ENCODE peak calls at places on chromosomes 7 and 10, in four cellular contexts. X is HAP-1, N is lower leg skin, H is Peyer's patch. T is an unnamed sample.

GRCh38 chr7:76997381-76998262 is 34.5 kb downstream of the SPDYE17 start:
- DNase-seq in X (no peak), N (no peak), H (no peak), T (no peak)

GRCh38 chr10:48456361-48456804 is 148.5 kb downstream of the ARHGAP22 start:
- DNase-seq in X (no peak), N (no peak), H (peak), T (peak)

GRCh38 chr10:71606721-71607430 is 112.7 kb downstream of the C10orf105 start:
- DNase-seq in X (no peak), N (no peak), H (no peak), T (no peak)

GRCh38 chr7:42213093-42213492 is 23.9 kb downstream of the GLI3 start:
- DNase-seq in X (no peak), N (no peak), H (no peak), T (no peak)

GRCh38 chr10:107390563-107390962 is 226.1 kb upstream of the SORCS1 start:
- DNase-seq in X (no peak), N (no peak), H (no peak), T (no peak)

GRCh38 chr10:74880041-74880440 is 53.6 kb downstream of the KAT6B start:
- DNase-seq in X (no peak), N (no peak), H (no peak), T (no peak)

GRCh38 chr10:19332304-19332703 is 283.7 kb downstream of the MALRD1 start:
- DNase-seq in X (no peak), N (no peak), H (no peak), T (no peak)

GRCh38 chr10:88952647-88953111 is at the start of gene ACTA2:
- DNase-seq in X (no peak), N (no peak), H (no peak), T (peak)

GRCh38 chr7:129865093-129865931 is 87.4 kb downstream of the UBE2H start:
- DNase-seq in X (no peak), N (no peak), H (no peak), T (no peak)

GRCh38 chr7:78020131-78020873 is 221.7 kb downstream of the PHTF2 start:
- DNase-seq in X (peak), N (peak), H (no peak), T (peak)

GRCh38 chr10:122127943-122128342 is 139.0 kb downstream of the TACC2 start:
- DNase-seq in X (no peak), N (no peak), H (no peak), T (no peak)

GRCh38 chr7:20596653-20597052 is 18.8 kb upstream of the ABCB5 start:
- DNase-seq in X (no peak), N (no peak), H (no peak), T (no peak)

GRCh38 chr10:78382047-78382446 is 348.4 kb downstream of the RPS24 start:
- DNase-seq in X (no peak), N (no peak), H (no peak), T (no peak)

GRCh38 chr10:58304099-58304633 is 30.6 kb upstream of the UBE2D1 start:
- DNase-seq in X (no peak), N (no peak), H (no peak), T (peak)

GRCh38 chr10:129760003-129760315 is 204.1 kb downstream of the EBF3 start:
- DNase-seq in X (no peak), N (no peak), H (peak), T (peak)

GRCh38 chr7:19772858-19773337 is 519 bp downstream of the TMEM196 start:
- DNase-seq in X (no peak), N (no peak), H (no peak), T (no peak)

GRCh38 chr7:148882668-148883232 is 1.3 kb downstream of the EZH2 start:
- DNase-seq in X (peak), N (no peak), H (no peak), T (peak)

GRCh38 chr10:30999084-30999712 is 32.5 kb downstream of the ZNF438 start:
- DNase-seq in X (no peak), N (peak), H (no peak), T (no peak)

GRCh38 chr10:58570307-58570723 is 57.6 kb downstream of the BICC1 start:
- DNase-seq in X (no peak), N (no peak), H (no peak), T (no peak)

GRCh38 chr7:56110611-56111010 is 4.3 kb upstream of the CHCHD2 start:
- DNase-seq in X (no peak), N (no peak), H (peak), T (no peak)

GRCh38 chr7:75945297-75946168 is 30.6 kb downstream of the POR start:
- DNase-seq in X (no peak), N (no peak), H (no peak), T (no peak)

GRCh38 chr7:143321734-143322133 is 5.8 kb downstream of the CLCN1 start:
- DNase-seq in X (no peak), N (no peak), H (no peak), T (peak)

GRCh38 chr10:102511562-102512274 is 7.9 kb downstream of the SUFU start:
- DNase-seq in X (no peak), N (no peak), H (no peak), T (no peak)

GRCh38 chr10:86413046-86413728 is 46.6 kb upstream of the GRID1 start:
- DNase-seq in X (no peak), N (no peak), H (no peak), T (no peak)

GRCh38 chr7:19069842-19070241 is 47.6 kb downstream of the TWIST1 start:
- DNase-seq in X (no peak), N (no peak), H (no peak), T (no peak)

GRCh38 chr7:133517766-133518165 is 264.9 kb downstream of the EXOC4 start:
- DNase-seq in X (no peak), N (no peak), H (no peak), T (no peak)

GRCh38 chr7:1638113-1638726 is 31.9 kb upstream of the ELFN1 start:
- DNase-seq in X (no peak), N (no peak), H (no peak), T (no peak)

GRCh38 chr7:861222-861621 is 15.1 kb upstream of the GET4 start:
- DNase-seq in X (no peak), N (no peak), H (peak), T (peak)

GRCh38 chr10:112250555-112250954 is 32.6 kb upstream of the TECTB start:
- DNase-seq in X (no peak), N (no peak), H (no peak), T (no peak)

GRCh38 chr10:78408671-78409472 is 375.2 kb downstream of the RPS24 start:
- DNase-seq in X (no peak), N (no peak), H (no peak), T (no peak)

GRCh38 chr10:116185199-116185598 is 87.8 kb downstream of the GFRA1 start:
- DNase-seq in X (no peak), N (no peak), H (no peak), T (no peak)

GRCh38 chr10:72133517-72133916 is 45.2 kb upstream of the SPOCK2 start:
- DNase-seq in X (no peak), N (no peak), H (no peak), T (no peak)

GRCh38 chr7:32658034-32658944 is 163.0 kb downstream of the AVL9 start:
- DNase-seq in X (no peak), N (no peak), H (no peak), T (peak)

GRCh38 chr10:11742779-11743298 is 657 bp downstream of the ECHDC3 start:
- DNase-seq in X (no peak), N (no peak), H (no peak), T (no peak)

GRCh38 chr10:101617824-101618568 is 29.9 kb downstream of the DPCD start:
- DNase-seq in X (no peak), N (no peak), H (no peak), T (no peak)

GRCh38 chr10:72370201-72370722 is 15.5 kb upstream of the DNAJB12 start:
- DNase-seq in X (no peak), N (no peak), H (no peak), T (no peak)

GRCh38 chr7:112421666-112422486 is 28.4 kb upstream of the IFRD1 start:
- DNase-seq in X (no peak), N (no peak), H (no peak), T (no peak)

DNA sequence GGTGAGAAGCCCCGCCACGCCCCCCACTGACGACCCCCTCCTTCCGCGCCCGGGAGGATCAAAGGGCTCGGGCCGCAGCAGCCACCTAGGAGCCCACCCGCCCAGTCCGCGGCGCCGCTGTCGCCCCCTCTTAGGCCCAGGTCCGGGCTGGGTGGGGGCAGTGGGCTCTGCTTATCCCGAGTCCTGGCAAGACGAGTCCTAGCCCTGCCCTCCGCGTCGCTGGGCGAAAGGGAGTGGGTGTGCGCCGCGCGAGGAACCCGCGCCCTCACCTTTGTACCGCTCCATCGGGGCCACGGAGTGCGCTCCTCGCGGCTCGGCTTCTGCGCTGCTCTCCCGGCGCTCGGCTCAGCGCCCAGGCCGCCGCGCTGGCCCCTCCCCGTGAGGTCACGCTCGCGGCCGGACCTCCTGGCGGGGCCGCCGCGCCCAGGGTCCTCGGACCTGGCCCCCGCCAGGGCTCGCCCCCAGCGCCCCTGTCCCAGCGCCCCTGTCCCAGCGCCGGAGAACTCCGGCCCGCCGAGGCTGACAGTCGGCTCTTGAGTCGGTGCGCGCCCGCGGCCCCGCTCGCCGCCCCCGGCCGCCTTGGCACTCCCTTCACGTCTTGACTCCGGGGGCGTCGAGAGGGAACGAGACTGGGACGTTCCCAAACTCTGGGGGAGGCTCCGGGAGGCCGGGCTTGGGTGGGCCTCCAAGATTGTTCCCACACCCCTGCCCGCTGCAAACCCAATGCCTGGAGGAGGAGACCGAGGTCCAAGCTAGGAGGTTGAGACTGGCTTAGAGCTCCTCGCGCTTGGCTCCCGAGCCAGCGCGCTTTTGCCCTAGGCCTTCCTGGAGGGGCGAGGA is at the start of gene AFAP1L2:
- DNase-seq in X (no peak), N (no peak), H (peak), T (peak)
- H3K4me3 ChIP-seq in X (peak), N (peak), H (peak), T (peak)

DNA sequence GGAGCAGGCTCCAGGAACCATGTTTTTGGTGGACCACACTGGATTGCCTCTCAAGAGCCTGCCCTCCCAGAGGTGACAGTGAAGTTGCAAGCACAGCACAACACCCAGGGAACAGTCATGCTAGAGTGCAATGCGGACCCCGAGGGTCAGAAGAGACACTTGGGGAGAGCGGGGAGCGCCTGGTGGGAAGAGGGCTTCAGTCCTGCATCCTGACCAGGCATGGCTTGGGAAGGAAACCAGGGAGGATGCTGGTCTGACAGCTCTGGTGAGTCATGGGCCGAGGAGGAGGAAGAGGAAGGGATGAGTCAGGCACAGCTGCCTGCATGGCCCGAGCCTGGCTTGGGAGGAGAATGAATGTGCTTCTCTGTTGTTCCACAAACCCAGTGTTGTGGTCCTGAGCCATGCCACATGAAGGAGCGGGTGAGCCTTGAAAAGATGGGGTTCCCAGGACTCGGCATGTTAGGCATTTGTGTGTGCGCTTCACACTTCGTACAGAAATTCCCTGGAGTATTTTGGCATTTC is 29.5 kb upstream of the ANKRD2 start:
- DNase-seq in X (no peak), N (peak), H (no peak), T (peak)
- H3K4me3 ChIP-seq in X (no peak), N (no peak), H (no peak), T (no peak)

GRCh38 chr10:42952931-42953683 is 123.8 kb upstream of the RET start:
- DNase-seq in X (no peak), N (peak), H (no peak), T (peak)

GRCh38 chr10:42950606-42951485 is 126.0 kb upstream of the RET start:
- DNase-seq in X (no peak), N (peak), H (peak), T (peak)

GRCh38 chr10:42953684-42954674 is 122.9 kb upstream of the RET start:
- DNase-seq in X (no peak), N (peak), H (no peak), T (peak)

GRCh38 chr10:42952358-42952757 is 124.5 kb upstream of the RET start:
- DNase-seq in X (no peak), N (peak), H (peak), T (peak)

DNA sequence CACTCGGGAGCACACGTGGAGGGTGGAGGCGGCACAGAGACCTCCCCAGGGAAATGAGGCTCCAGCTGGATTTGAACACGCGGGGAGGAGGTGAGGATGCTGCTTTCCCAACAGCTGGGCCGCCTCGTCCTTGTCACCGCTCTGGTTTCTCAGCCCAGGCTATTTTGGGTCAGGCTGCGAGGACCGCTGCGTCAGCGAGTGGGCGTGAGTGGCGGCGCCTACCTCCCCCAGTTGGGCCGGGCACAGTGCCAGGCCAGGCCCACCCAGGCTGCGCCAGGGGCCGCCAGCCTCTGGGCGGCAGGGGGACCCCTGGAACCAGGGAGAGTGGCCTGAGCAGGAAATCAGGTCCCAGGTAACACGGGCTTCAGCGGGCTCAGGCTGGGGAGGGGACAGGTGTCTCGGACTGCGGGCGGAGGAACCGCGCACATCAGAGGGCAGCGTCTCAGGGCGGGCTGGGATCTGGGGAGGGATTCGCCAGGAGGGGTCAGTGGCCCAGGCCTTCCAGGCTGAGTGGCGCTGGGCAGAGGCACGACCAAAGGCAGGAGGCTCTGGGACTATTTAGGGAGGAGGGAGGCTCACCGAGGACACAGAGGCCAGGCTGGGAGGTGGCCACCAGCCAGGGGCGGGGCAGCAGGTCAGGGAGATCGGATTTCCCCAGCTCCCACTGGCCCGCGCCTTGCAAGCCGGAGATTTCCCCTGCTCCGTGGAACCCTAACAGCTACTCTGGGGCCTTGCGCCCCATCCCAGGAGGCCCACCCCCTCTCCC is 125.2 kb upstream of the RET start:
- DNase-seq in X (no peak), N (peak), H (peak), T (peak)
- H3K4me3 ChIP-seq in X (no peak), N (no peak), H (peak), T (no peak)

GRCh38 chr7:28709756-28710155 is 248.4 kb downstream of the TRIL start:
- DNase-seq in X (no peak), N (no peak), H (no peak), T (no peak)

GRCh38 chr7:28708458-28708951 is 249.6 kb downstream of the TRIL start:
- DNase-seq in X (peak), N (no peak), H (no peak), T (no peak)

GRCh38 chr7:28706607-28707006 is 251.5 kb downstream of the TRIL start:
- DNase-seq in X (no peak), N (no peak), H (no peak), T (no peak)

GRCh38 chr7:28707291-28707690 is 250.8 kb downstream of the TRIL start:
- DNase-seq in X (no peak), N (no peak), H (no peak), T (no peak)

GRCh38 chr7:28708033-28708451 is 250.1 kb downstream of the TRIL start:
- DNase-seq in X (no peak), N (no peak), H (no peak), T (no peak)
- H3K4me3 ChIP-seq in X (peak), N (no peak), H (no peak), T (no peak)

GRCh38 chr7:73556208-73557107 is 1.0 kb downstream of the BCL7B start:
- DNase-seq in X (no peak), N (no peak), H (no peak), T (no peak)

GRCh38 chr7:73557397-73558257 is at the start of gene BCL7B:
- DNase-seq in X (no peak), N (peak), H (peak), T (peak)

GRCh38 chr7:73555411-73555982 is 2.0 kb downstream of the BCL7B start:
- DNase-seq in X (no peak), N (no peak), H (no peak), T (no peak)

GRCh38 chr7:73557108-73557396 is 438 bp downstream of the BCL7B start:
- DNase-seq in X (peak), N (peak), H (peak), T (peak)

DNA sequence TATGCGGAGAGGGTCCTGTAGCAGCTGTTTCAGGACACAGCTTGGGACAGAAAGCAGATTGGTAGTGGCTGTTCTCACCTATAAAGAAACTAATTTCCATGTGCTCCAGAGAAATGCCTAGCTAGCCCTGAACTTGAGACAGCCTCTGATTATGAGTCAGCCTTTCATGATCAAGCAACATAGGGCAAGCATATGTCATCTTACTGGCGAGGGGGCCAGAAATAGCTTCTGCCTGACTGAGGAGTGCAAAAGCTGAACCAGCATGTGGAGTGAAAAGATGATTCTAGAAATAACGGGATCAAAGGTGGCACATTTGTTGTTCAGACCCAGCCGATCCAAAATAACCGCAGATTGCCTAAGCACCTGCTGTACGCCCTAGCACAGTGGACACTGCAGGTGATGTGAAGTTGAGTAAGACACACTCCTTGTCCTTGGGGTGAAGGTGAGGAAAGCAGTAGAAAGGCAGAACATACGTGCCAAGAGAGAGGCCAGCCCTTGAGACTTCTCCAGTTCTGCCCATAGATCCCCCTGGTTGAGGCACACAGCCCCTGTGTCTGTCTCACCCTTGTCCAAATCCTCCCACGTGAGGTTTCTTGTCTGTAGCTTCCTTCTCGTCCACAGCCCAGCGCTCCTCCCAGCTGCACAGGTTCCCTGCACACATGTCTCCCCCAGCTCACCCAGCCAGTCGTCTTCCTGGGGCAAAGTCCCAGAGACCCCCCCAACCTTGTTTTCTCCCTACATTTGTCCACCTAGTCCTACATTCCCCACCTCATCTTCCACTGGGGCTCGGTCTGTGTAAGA is 2.7 kb upstream of the BCL7B start:
- DNase-seq in X (no peak), N (no peak), H (no peak), T (no peak)
- H3K4me3 ChIP-seq in X (no peak), N (no peak), H (no peak), T (no peak)

DNA sequence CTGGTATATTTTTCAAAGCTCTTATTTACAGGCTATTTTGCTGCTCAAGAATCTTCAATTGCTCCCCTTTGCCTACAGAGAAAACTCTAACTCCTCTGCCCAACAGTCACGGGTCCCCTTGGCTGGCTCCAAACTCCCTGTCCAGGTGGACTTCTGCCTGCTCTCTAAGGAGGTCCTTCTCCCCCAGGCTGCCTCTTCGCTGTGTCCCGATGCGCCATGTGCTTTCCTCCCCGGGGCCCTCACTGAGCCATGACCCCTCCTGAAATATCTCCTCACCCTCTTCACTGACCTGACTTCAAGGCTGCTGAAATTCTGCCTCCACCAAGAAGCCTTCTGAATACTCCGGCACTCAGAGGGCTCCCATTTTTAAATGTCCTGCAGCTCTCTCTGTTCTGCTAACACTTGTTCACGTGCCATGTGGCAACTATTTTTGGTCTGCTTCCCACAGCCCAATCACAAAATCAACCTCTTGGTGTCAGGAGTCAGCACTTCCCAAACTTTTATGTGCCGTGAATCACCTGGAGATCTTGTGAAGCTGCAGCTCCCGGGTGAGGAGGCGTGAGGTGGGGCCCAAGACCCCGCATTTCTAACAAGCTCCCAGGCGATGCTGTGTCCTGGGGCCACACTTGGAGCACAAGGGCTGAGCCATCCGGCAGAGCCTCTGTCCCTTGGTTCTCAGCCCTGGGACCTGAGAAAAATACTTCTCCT is 85.7 kb upstream of the COL13A1 start:
- DNase-seq in X (no peak), N (no peak), H (no peak), T (no peak)
- H3K4me3 ChIP-seq in X (no peak), N (no peak), H (no peak), T (no peak)

T was measured in colonic mucosa.